ENCODE peak calls at places on chromosome 19, in four cellular contexts. Y is psoas muscle, V is dermis blood vessel endothelial cell, J is T follicular helper cell. I is an unnamed sample.

GRCh38 chr19:47608074-47608907 is 643 bp upstream of the BICRA start:
- DNase-seq in Y (peak; percentile 95), J (peak; percentile 92), V (peak; percentile 95), I (peak; percentile 94)

GRCh38 chr19:52600639-52601024 is 30.5 kb downstream of the ZNF701 start:
- DNase-seq in V (peak; percentile 36), Y (peak; percentile 32), J (no peak), I (no peak)

GRCh38 chr19:46737761-46738171 is 8.1 kb upstream of the FKRP start:
- DNase-seq in V (no peak), J (no peak), Y (no peak), I (no peak)

GRCh38 chr19:38204096-38204495 is 19.9 kb downstream of the DPF1 start:
- DNase-seq in Y (no peak), J (no peak), V (no peak), I (no peak)

GRCh38 chr19:56314018-56314583 is 538 bp downstream of the ZSCAN5A start:
- DNase-seq in V (no peak), Y (no peak), J (no peak), I (no peak)

GRCh38 chr19:13099073-13099999 is 3.3 kb downstream of the LYL1 start:
- DNase-seq in Y (peak; percentile 76), J (peak; percentile 74), V (peak; percentile 88), I (no peak)

GRCh38 chr19:41895745-41896580 is 13.0 kb downstream of the ARHGEF1 start:
- DNase-seq in Y (no peak), V (no peak), J (no peak), I (no peak)

GRCh38 chr19:45320997-45321775 is 1.5 kb downstream of the CKM start:
- DNase-seq in Y (no peak), J (no peak), V (no peak), I (no peak)

GRCh38 chr19:42280761-42281174 is 11.7 kb downstream of the CIC start:
- DNase-seq in Y (peak; percentile 73), J (peak; percentile 23), V (no peak), I (no peak)

GRCh38 chr19:29674374-29675119 is 9.3 kb downstream of the PLEKHF1 start:
- DNase-seq in Y (no peak), J (no peak), V (no peak), I (no peak)

GRCh38 chr19:6217752-6218403 is 61.9 kb downstream of the MLLT1 start:
- DNase-seq in V (no peak), Y (no peak), J (no peak), I (no peak)

GRCh38 chr19:17357724-17358123 is 19.4 kb downstream of the PLVAP start:
- DNase-seq in V (peak; percentile 27), Y (no peak), J (no peak), I (no peak)

GRCh38 chr19:5850743-5851293 is 431 bp downstream of the FUT3 start:
- DNase-seq in J (no peak), Y (no peak), V (no peak), I (peak; percentile 60)

GRCh38 chr19:13781547-13781946 is 7.3 kb downstream of the C19orf53 start:
- DNase-seq in V (peak; percentile 90), Y (peak; percentile 78), J (no peak), I (peak; percentile 75)

GRCh38 chr19:35644987-35645679 is 3.0 kb upstream of the COX6B1 start:
- DNase-seq in V (peak; percentile 51), J (peak; percentile 54), Y (peak; percentile 88), I (peak; percentile 86)

GRCh38 chr19:10419646-10420443 is 493 bp upstream of the PDE4A start:
- DNase-seq in V (peak; percentile 39), J (no peak), Y (no peak), I (no peak)

GRCh38 chr19:40200352-40201099 is 9.3 kb downstream of the MAP3K10 start:
- DNase-seq in Y (no peak), V (no peak), J (no peak), I (no peak)